ENCODE peak calls at places on chromosome 15, in nine cellular contexts. J, A, E, M, G, O, C, I and S are unnamed samples.

GRCh38 chr15:31811641-31812040 is 218.7 kb upstream of the CHRNA7 start:
- DNase-seq in J (no peak), A (no peak), E (no peak), M (no peak), G (no peak), O (no peak), C (no peak), I (no peak), S (no peak)

GRCh38 chr15:73784299-73784698 is 31.1 kb upstream of the INSYN1 start:
- DNase-seq in J (no peak), A (no peak), E (no peak), M (no peak), G (no peak), O (no peak), C (no peak), I (no peak), S (no peak)

GRCh38 chr15:95134306-95135100 is 903.1 kb downstream of the MCTP2 start:
- DNase-seq in J (no peak), A (no peak), E (peak), M (no peak), G (no peak), O (no peak), C (no peak), I (no peak), S (no peak)

GRCh38 chr15:57969355-57969754 is 96.2 kb downstream of the ALDH1A2 start:
- DNase-seq in J (no peak), A (no peak), E (peak), M (no peak), G (no peak), O (peak), C (peak), I (no peak), S (no peak)

GRCh38 chr15:50773389-50773788 is 7.9 kb upstream of the SPPL2A start:
- DNase-seq in J (no peak), A (no peak), E (no peak), M (no peak), G (no peak), O (no peak), C (no peak), I (no peak), S (no peak)

GRCh38 chr15:90822204-90822955 is 46.0 kb upstream of the FURIN start:
- DNase-seq in J (no peak), A (no peak), E (no peak), M (no peak), G (no peak), O (no peak), C (no peak), I (no peak), S (no peak)

GRCh38 chr15:66715736-66716667 is 14.0 kb downstream of the SMAD6 start:
- DNase-seq in J (no peak), A (no peak), E (no peak), M (no peak), G (no peak), O (peak), C (no peak), I (no peak), S (no peak)

GRCh38 chr15:77897896-77898406 is 179.6 kb downstream of the TBC1D2B start:
- DNase-seq in J (no peak), A (no peak), E (no peak), M (no peak), G (no peak), O (no peak), C (no peak), I (no peak), S (no peak)

GRCh38 chr15:55197719-55198118 is 978 bp upstream of the RSL24D1 start:
- DNase-seq in J (no peak), A (no peak), E (no peak), M (no peak), G (no peak), O (no peak), C (no peak), I (no peak), S (no peak)

GRCh38 chr15:64634020-64634419 is 141.4 kb downstream of the RBPMS2 start:
- DNase-seq in J (no peak), A (no peak), E (peak), M (peak), G (no peak), O (peak), C (no peak), I (no peak), S (no peak)

GRCh38 chr15:96171842-96172241 is 158.7 kb upstream of the NR2F2 start:
- DNase-seq in J (no peak), A (no peak), E (peak), M (no peak), G (no peak), O (peak), C (no peak), I (peak), S (no peak)

GRCh38 chr15:40930430-40931299 is 1.5 kb downstream of the DLL4 start:
- DNase-seq in J (no peak), A (no peak), E (no peak), M (peak), G (no peak), O (peak), C (peak), I (peak), S (no peak)

GRCh38 chr15:81506071-81506470 is 132.1 kb upstream of the TMC3 start:
- DNase-seq in J (no peak), A (no peak), E (no peak), M (no peak), G (no peak), O (no peak), C (no peak), I (no peak), S (no peak)

GRCh38 chr15:56869573-56869972 is 48.9 kb upstream of the TCF12 start:
- DNase-seq in J (no peak), A (no peak), E (no peak), M (peak), G (no peak), O (peak), C (peak), I (peak), S (no peak)
- TF ChIP-seq CTCF in J (peak), A (no peak), E (peak), M (peak), G (peak), O (peak), C (peak), I (peak), S (peak)

GRCh38 chr15:32818758-32819405 is 101.1 kb downstream of the GREM1 start:
- DNase-seq in J (peak), A (no peak), E (peak), M (no peak), G (no peak), O (peak), C (peak), I (peak), S (peak)
- H3K4me3 ChIP-seq in J (no peak), A (no peak), E (no peak), M (no peak), G (no peak), O (no peak), C (no peak), I (no peak), S (peak)

DNA sequence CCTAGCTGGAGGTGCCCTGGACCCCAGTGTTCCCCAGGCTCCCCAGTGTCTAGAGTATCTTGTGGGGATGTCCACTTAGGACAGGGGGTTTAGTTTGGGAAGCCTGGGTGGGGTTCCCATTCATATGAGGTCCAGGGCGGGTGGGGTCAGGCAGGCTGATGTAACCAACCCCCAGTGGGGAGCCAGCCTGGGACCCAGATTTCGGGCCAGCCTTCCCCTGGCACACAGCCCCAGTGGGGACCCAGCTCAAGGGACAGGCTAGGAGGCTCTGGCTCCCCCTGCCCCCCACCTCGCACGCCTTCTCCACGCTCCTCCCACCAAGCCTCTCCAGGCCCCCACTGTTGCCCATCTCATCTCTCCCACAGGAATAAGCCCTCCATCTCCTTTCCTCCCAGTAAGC is 323.5 kb downstream of the UACA start:
- DNase-seq in J (no peak), A (peak), E (no peak), M (no peak), G (no peak), O (no peak), C (no peak), I (no peak), S (no peak)
- TF ChIP-seq CTCF in J (no peak), A (no peak), E (no peak), M (no peak), G (no peak), O (no peak), C (no peak), I (no peak), S (no peak)

GRCh38 chr15:52336530-52336929 is 40.9 kb upstream of the MYO5C start:
- DNase-seq in J (no peak), A (no peak), E (no peak), M (peak), G (no peak), O (no peak), C (no peak), I (no peak), S (no peak)

GRCh38 chr15:52338891-52339290 is 43.3 kb upstream of the MYO5C start:
- DNase-seq in J (no peak), A (no peak), E (no peak), M (no peak), G (no peak), O (no peak), C (no peak), I (no peak), S (no peak)

GRCh38 chr15:52337961-52338535 is 42.4 kb upstream of the MYO5C start:
- DNase-seq in J (no peak), A (no peak), E (no peak), M (no peak), G (no peak), O (no peak), C (no peak), I (no peak), S (no peak)

GRCh38 chr15:52334491-52335160 is 39.0 kb upstream of the MYO5C start:
- DNase-seq in J (no peak), A (no peak), E (no peak), M (no peak), G (no peak), O (no peak), C (peak), I (no peak), S (no peak)

GRCh38 chr15:52337198-52337853 is 41.7 kb upstream of the MYO5C start:
- DNase-seq in J (no peak), A (no peak), E (peak), M (no peak), G (no peak), O (no peak), C (peak), I (no peak), S (no peak)
- H3K4me3 ChIP-seq in J (no peak), A (no peak), E (no peak), M (no peak), G (no peak), O (no peak), C (no peak), I (no peak), S (no peak)

GRCh38 chr15:68389041-68389930 is 42.7 kb downstream of the ITGA11 start:
- DNase-seq in J (no peak), A (no peak), E (no peak), M (no peak), G (no peak), O (no peak), C (no peak), I (no peak), S (no peak)
- TF ChIP-seq CTCF in J (no peak), A (no peak), E (peak), M (no peak), G (no peak), O (no peak), C (peak), I (no peak), S (no peak)

GRCh38 chr15:63198315-63198714 is 8.9 kb downstream of the RAB8B start:
- DNase-seq in J (no peak), A (no peak), E (no peak), M (no peak), G (no peak), O (no peak), C (no peak), I (no peak), S (no peak)
- H3K4me3 ChIP-seq in J (no peak), A (no peak), E (no peak), M (no peak), G (no peak), O (no peak), C (no peak), I (no peak), S (no peak)